ENCODE peak calls at places on chromosomes 2 and 18, in five cellular contexts. X is neuronal stem cell; H is CD4-positive, alpha-beta memory T cell; C is brain microvascular endothelial cell; A is colonic mucosa. W is an unnamed sample. For H3K36me3, the result is how much of the 10 kb centered on the place peaks cover.

GRCh38 chr2:17171446-17172049 is 346.7 kb downstream of the RAD51AP2 start:
- DNase-seq in X (peak), H (no peak), C (peak), A (no peak), W (no peak)

GRCh38 chr2:176682278-176682677 is 413.0 kb downstream of the MTX2 start:
- DNase-seq in X (no peak), H (no peak), C (no peak), A (no peak), W (no peak)

GRCh38 chr2:83951378-83951947 is 507.6 kb downstream of the SUCLG1 start:
- DNase-seq in X (no peak), H (no peak), C (no peak), A (no peak), W (no peak)

GRCh38 chr2:159639071-159639470 is 22.7 kb upstream of the BAZ2B start:
- DNase-seq in X (no peak), H (no peak), C (no peak), A (no peak), W (no peak)

GRCh38 chr2:105545731-105546622 is 147.1 kb upstream of the FHL2 start:
- DNase-seq in X (peak), H (peak), C (peak), A (peak), W (no peak)

GRCh38 chr2:237726401-237726830 is 72.2 kb upstream of the RBM44 start:
- DNase-seq in X (no peak), H (no peak), C (peak), A (peak), W (peak)

GRCh38 chr18:46761054-46761769 is 4.4 kb upstream of the ST8SIA5 start:
- DNase-seq in X (no peak), H (no peak), C (no peak), A (no peak), W (no peak)

GRCh38 chr2:232058063-232058877 is 96.8 kb downstream of the DIS3L2 start:
- DNase-seq in X (no peak), H (no peak), C (no peak), A (no peak), W (no peak)

GRCh38 chr18:36638224-36638623 is 190.6 kb downstream of the TPGS2 start:
- DNase-seq in X (no peak), H (no peak), C (no peak), A (no peak), W (no peak)

GRCh38 chr2:85440736-85441135 is 22.2 kb downstream of the SH2D6 start:
- DNase-seq in X (no peak), H (no peak), C (no peak), A (no peak), W (no peak)

GRCh38 chr2:153360239-153360638 is 118.3 kb downstream of the RPRM start:
- DNase-seq in X (no peak), H (no peak), C (no peak), A (no peak), W (no peak)

GRCh38 chr18:77127769-77128671 is 4.6 kb downstream of the MBP start:
- DNase-seq in X (no peak), H (peak), C (peak), A (peak), W (peak)

GRCh38 chr2:3480352-3481010 is 38.9 kb downstream of the ADI1 start:
- DNase-seq in X (no peak), H (no peak), C (no peak), A (peak), W (no peak)

GRCh38 chr18:3367491-3368091 is 82.4 kb upstream of the TGIF1 start:
- DNase-seq in X (no peak), H (no peak), C (peak), A (no peak), W (no peak)

GRCh38 chr2:109453596-109453995 is 160.2 kb downstream of the SEPTIN10 start:
- DNase-seq in X (no peak), H (no peak), C (no peak), A (no peak), W (peak)

GRCh38 chr2:152546230-152546837 is 170.9 kb downstream of the PRPF40A start:
- DNase-seq in X (no peak), H (no peak), C (no peak), A (peak), W (no peak)

GRCh38 chr18:28075501-28075900 is 101.4 kb downstream of the CDH2 start:
- DNase-seq in X (no peak), H (no peak), C (peak), A (no peak), W (no peak)

GRCh38 chr18:76367168-76367785 is 127.8 kb downstream of the ZNF516 start:
- DNase-seq in X (no peak), H (no peak), C (no peak), A (no peak), W (peak)

GRCh38 chr2:235493775-235494715 is at the start of gene AGAP1:
- DNase-seq in X (peak), H (no peak), C (peak), A (peak), W (peak)

GRCh38 chr18:32595735-32596134 is 125.1 kb upstream of the GAREM1 start:
- DNase-seq in X (no peak), H (no peak), C (no peak), A (no peak), W (no peak)

GRCh38 chr2:26175191-26175715 is 2.4 kb downstream of the GAREM2 start:
- DNase-seq in X (no peak), H (no peak), C (no peak), A (no peak), W (peak)

GRCh38 chr2:202376460-202377307 is 557 bp downstream of the BMPR2 start:
- DNase-seq in X (no peak), H (peak), C (no peak), A (peak), W (peak)

GRCh38 chr18:53649621-53650020 is 574.8 kb downstream of the MBD2 start:
- DNase-seq in X (no peak), H (no peak), C (no peak), A (no peak), W (no peak)

GRCh38 chr2:73856214-73856613 is 27.5 kb downstream of the STAMBP start:
- DNase-seq in X (no peak), H (no peak), C (peak), A (no peak), W (no peak)

GRCh38 chr2:73859721-73860586 is 31.2 kb downstream of the STAMBP start:
- DNase-seq in X (no peak), H (no peak), C (peak), A (no peak), W (no peak)

GRCh38 chr2:73852020-73852419 is 23.3 kb downstream of the STAMBP start:
- DNase-seq in X (no peak), H (no peak), C (peak), A (no peak), W (no peak)

GRCh38 chr2:73851274-73851673 is 22.5 kb downstream of the STAMBP start:
- DNase-seq in X (no peak), H (peak), C (no peak), A (peak), W (no peak)

DNA sequence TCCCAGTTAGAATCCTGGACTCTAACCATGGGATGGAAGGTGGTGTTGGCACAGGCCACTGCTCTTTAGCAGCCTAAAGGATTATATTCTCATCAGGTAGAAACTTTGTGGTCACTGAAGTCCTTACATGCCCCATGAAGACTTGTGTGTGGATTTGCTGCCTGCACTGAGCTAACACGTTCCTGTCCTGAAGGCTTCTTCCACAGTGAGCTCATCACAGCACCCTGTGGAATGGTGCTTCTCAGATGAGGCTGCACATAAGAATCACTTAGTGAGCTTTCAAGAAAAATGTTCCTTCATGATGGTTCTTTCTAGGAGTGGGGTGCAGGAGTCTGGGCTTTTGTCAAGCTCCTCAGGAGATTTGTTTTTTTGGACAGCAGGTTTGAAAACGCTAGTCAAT is 26.8 kb downstream of the STAMBP start:
- DNase-seq in X (no peak), H (no peak), C (no peak), A (no peak), W (no peak)
- H3K36me3 ChIP-seq in X (half or more), H (under half), C (under half), A (under half), W (under half)

DNA sequence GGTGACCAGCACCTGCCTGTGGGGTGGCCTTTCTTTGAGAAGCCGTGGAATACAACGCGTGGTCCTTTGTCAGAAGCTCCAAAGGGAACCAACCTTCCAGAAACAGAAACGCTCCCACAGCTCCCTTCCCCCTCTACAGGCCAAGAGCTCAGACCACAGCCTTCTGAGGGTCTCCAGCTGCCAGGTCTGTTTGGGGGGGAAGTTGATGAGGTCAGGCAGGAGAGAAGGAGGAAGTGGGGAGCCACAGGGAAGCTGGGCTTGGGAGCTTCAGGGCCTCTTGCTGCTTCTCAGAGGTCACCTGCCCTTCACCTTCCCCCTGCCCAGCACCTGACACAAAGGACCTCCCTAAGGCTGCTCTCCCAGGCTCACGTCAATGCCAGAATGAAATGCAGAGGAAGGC is 287.7 kb upstream of the ID2 start:
- DNase-seq in X (no peak), H (no peak), C (no peak), A (no peak), W (no peak)
- H3K27ac ChIP-seq in X (no peak), H (no peak), C (no peak), A (no peak), W (no peak)

GRCh38 chr2:216431457-216431856 is 19.2 kb downstream of the SMARCAL1 start:
- DNase-seq in X (no peak), H (no peak), C (no peak), A (no peak), W (no peak)

GRCh38 chr2:216430811-216431210 is 18.5 kb downstream of the SMARCAL1 start:
- DNase-seq in X (no peak), H (no peak), C (no peak), A (no peak), W (no peak)

GRCh38 chr2:216441308-216442010 is 29.2 kb downstream of the SMARCAL1 start:
- DNase-seq in X (no peak), H (no peak), C (no peak), A (no peak), W (no peak)

GRCh38 chr2:216436369-216436768 is 24.1 kb downstream of the SMARCAL1 start:
- DNase-seq in X (no peak), H (no peak), C (peak), A (no peak), W (no peak)
- H3K36me3 ChIP-seq in X (half or more), H (half or more), C (under half), A (under half), W (under half)

GRCh38 chr2:149331023-149331400 is 625 bp downstream of the LYPD6 start:
- DNase-seq in X (no peak), H (no peak), C (no peak), A (peak), W (no peak)
- H3K27ac ChIP-seq in X (no peak), H (no peak), C (no peak), A (no peak), W (peak)

GRCh38 chr2:74675090-74675489 is 21.0 kb downstream of the SEMA4F start:
- DNase-seq in X (no peak), H (no peak), C (no peak), A (no peak), W (no peak)
- H3K36me3 ChIP-seq in X (under half), H (under half), C (under half), A (under half), W (under half)

GRCh38 chr2:40105593-40105992 is 326.5 kb upstream of the THUMPD2 start:
- DNase-seq in X (no peak), H (no peak), C (no peak), A (no peak), W (no peak)
- H3K27ac ChIP-seq in X (no peak), H (no peak), C (no peak), A (no peak), W (no peak)

DNA sequence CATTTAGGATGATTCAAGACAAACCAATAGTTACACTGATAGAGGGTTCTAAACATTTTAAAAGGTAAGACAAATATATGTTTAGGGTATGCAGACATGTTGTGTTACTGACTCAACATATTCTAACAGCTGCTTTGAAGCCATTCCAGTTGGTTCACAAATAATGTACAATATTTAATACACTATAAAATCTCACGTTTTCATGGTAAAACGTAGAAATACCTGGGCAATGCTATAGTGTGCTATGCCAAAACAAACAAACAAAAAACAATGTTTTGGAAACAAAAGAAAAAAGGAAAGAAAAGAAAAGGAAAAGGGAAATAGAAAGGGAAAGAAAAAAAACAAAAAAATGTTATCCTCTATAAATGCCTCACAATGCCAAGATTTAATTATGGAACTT is 277.1 kb downstream of the TCF4 start:
- DNase-seq in X (no peak), H (no peak), C (no peak), A (no peak), W (no peak)
- H3K36me3 ChIP-seq in X (under half), H (under half), C (under half), A (under half), W (under half)

GRCh38 chr2:42084231-42084671 is 36.4 kb downstream of the PKDCC start:
- DNase-seq in X (no peak), H (no peak), C (no peak), A (peak), W (peak)
- H3K27ac ChIP-seq in X (no peak), H (no peak), C (no peak), A (no peak), W (peak)

GRCh38 chr2:117952237-117952636 is 61.6 kb downstream of the CCDC93 start:
- DNase-seq in X (no peak), H (no peak), C (no peak), A (no peak), W (no peak)
- H3K36me3 ChIP-seq in X (half or more), H (half or more), C (half or more), A (under half), W (under half)

W was measured in sigmoid colon.